ENCODE peak calls at places on chromosomes 6 and 20, in four cellular contexts. One of them, this sample, is unnamed.

GRCh38 chr20:24160563-24161355 is 172.2 kb upstream of the GGTLC1 start:
- DNase-seq in activated T-cell treated with anti-CD3 and anti-CD28 coated beads for 24 hours: no peak
- DNase-seq in upper lobe of left lung: no peak
- DNase-seq in T-helper 1 cell: no peak
- DNase-seq in this sample: peak; percentile 53

GRCh38 chr6:18081025-18081668 is 41.3 kb downstream of the NHLRC1 start:
- DNase-seq in activated T-cell treated with anti-CD3 and anti-CD28 coated beads for 24 hours: no peak
- DNase-seq in upper lobe of left lung: no peak
- DNase-seq in T-helper 1 cell: no peak
- DNase-seq in this sample: no peak

GRCh38 chr20:37571033-37571432 is 43.4 kb upstream of the BLCAP start:
- DNase-seq in activated T-cell treated with anti-CD3 and anti-CD28 coated beads for 24 hours: no peak
- DNase-seq in upper lobe of left lung: no peak
- DNase-seq in T-helper 1 cell: no peak
- DNase-seq in this sample: no peak

GRCh38 chr20:16551601-16552419 is 21.4 kb downstream of the KIF16B start:
- DNase-seq in activated T-cell treated with anti-CD3 and anti-CD28 coated beads for 24 hours: no peak
- DNase-seq in upper lobe of left lung: no peak
- DNase-seq in T-helper 1 cell: no peak
- DNase-seq in this sample: no peak

GRCh38 chr6:48610846-48611245 is 499.8 kb upstream of the PTCHD4 start:
- DNase-seq in activated T-cell treated with anti-CD3 and anti-CD28 coated beads for 24 hours: no peak
- DNase-seq in upper lobe of left lung: no peak
- DNase-seq in T-helper 1 cell: no peak
- DNase-seq in this sample: no peak

GRCh38 chr6:105210932-105211531 is 31.2 kb upstream of the POPDC3 start:
- DNase-seq in activated T-cell treated with anti-CD3 and anti-CD28 coated beads for 24 hours: no peak
- DNase-seq in upper lobe of left lung: no peak
- DNase-seq in T-helper 1 cell: no peak
- DNase-seq in this sample: no peak

GRCh38 chr6:161188547-161189465 is 85.1 kb downstream of the AGPAT4 start:
- DNase-seq in activated T-cell treated with anti-CD3 and anti-CD28 coated beads for 24 hours: no peak
- DNase-seq in upper lobe of left lung: no peak
- DNase-seq in T-helper 1 cell: no peak
- DNase-seq in this sample: no peak

GRCh38 chr6:14037402-14038277 is 79.9 kb upstream of the CD83 start:
- DNase-seq in activated T-cell treated with anti-CD3 and anti-CD28 coated beads for 24 hours: no peak
- DNase-seq in upper lobe of left lung: no peak
- DNase-seq in T-helper 1 cell: no peak
- DNase-seq in this sample: no peak

GRCh38 chr20:47317127-47317895 is 39.2 kb downstream of the ZMYND8 start:
- DNase-seq in activated T-cell treated with anti-CD3 and anti-CD28 coated beads for 24 hours: peak; percentile 53
- DNase-seq in upper lobe of left lung: no peak
- DNase-seq in T-helper 1 cell: peak; percentile 11
- DNase-seq in this sample: peak; percentile 84

GRCh38 chr6:137352859-137353258 is 133.7 kb upstream of the IFNGR1 start:
- DNase-seq in activated T-cell treated with anti-CD3 and anti-CD28 coated beads for 24 hours: no peak
- DNase-seq in upper lobe of left lung: no peak
- DNase-seq in T-helper 1 cell: no peak
- DNase-seq in this sample: no peak

GRCh38 chr6:33508935-33509926 is 54.9 kb downstream of the ZBTB9 start:
- DNase-seq in activated T-cell treated with anti-CD3 and anti-CD28 coated beads for 24 hours: no peak
- DNase-seq in upper lobe of left lung: no peak
- DNase-seq in T-helper 1 cell: no peak
- DNase-seq in this sample: no peak

GRCh38 chr20:31666258-31667042 is 28.7 kb downstream of the COX4I2 start:
- DNase-seq in activated T-cell treated with anti-CD3 and anti-CD28 coated beads for 24 hours: no peak
- DNase-seq in upper lobe of left lung: no peak
- DNase-seq in T-helper 1 cell: no peak
- DNase-seq in this sample: peak; percentile 88

GRCh38 chr6:47168176-47168575 is 126.0 kb upstream of the ADGRF1 start:
- DNase-seq in activated T-cell treated with anti-CD3 and anti-CD28 coated beads for 24 hours: no peak
- DNase-seq in upper lobe of left lung: no peak
- DNase-seq in T-helper 1 cell: no peak
- DNase-seq in this sample: peak; percentile 88

GRCh38 chr6:117352466-117353081 is 73.2 kb downstream of the ROS1 start:
- DNase-seq in activated T-cell treated with anti-CD3 and anti-CD28 coated beads for 24 hours: no peak
- DNase-seq in upper lobe of left lung: no peak
- DNase-seq in T-helper 1 cell: no peak
- DNase-seq in this sample: no peak

GRCh38 chr6:81766482-81767069 is 14.1 kb upstream of the TENT5A start:
- DNase-seq in activated T-cell treated with anti-CD3 and anti-CD28 coated beads for 24 hours: no peak
- DNase-seq in upper lobe of left lung: no peak
- DNase-seq in T-helper 1 cell: no peak
- DNase-seq in this sample: peak; percentile 53

GRCh38 chr20:24773168-24773567 is 175.9 kb upstream of the CST7 start:
- DNase-seq in activated T-cell treated with anti-CD3 and anti-CD28 coated beads for 24 hours: no peak
- DNase-seq in upper lobe of left lung: no peak
- DNase-seq in T-helper 1 cell: no peak
- DNase-seq in this sample: no peak

GRCh38 chr6:3746119-3746691 is 5.3 kb downstream of the PXDC1 start:
- DNase-seq in activated T-cell treated with anti-CD3 and anti-CD28 coated beads for 24 hours: no peak
- DNase-seq in upper lobe of left lung: no peak
- DNase-seq in T-helper 1 cell: no peak
- DNase-seq in this sample: no peak

This sample was measured in COLO829.